ENCODE peak calls at places on chromosomes 11 and 22, in seven cellular contexts. One of them, this sample, is unnamed.
A peak's percentile ranks its signal among the peaks of the same experiment; 100 is the strongest.

GRCh38 chr22:39629851-39630250 is 59.3 kb downstream of the CACNA1I start:
- DNase-seq in cardiac muscle cell: no peak
- DNase-seq in uterus: no peak
- DNase-seq in mammary epithelial cell: no peak
- DNase-seq in IMR-90: no peak
- DNase-seq in SK-N-SH: no peak
- DNase-seq in body of pancreas: no peak
- DNase-seq in this sample: no peak

GRCh38 chr11:80596291-80596810 is 1155.5 kb upstream of the TENM4 start:
- DNase-seq in cardiac muscle cell: no peak
- DNase-seq in uterus: no peak
- DNase-seq in mammary epithelial cell: no peak
- DNase-seq in IMR-90: peak; percentile 4
- DNase-seq in body of pancreas: no peak
- DNase-seq in SK-N-SH: no peak
- DNase-seq in this sample: no peak

GRCh38 chr11:107018274-107018901 is at the start of gene GUCY1A2:
- DNase-seq in cardiac muscle cell: peak; percentile 50
- DNase-seq in mammary epithelial cell: no peak
- DNase-seq in uterus: peak; percentile 40
- DNase-seq in SK-N-SH: peak; percentile 62
- DNase-seq in body of pancreas: peak; percentile 14
- DNase-seq in IMR-90: no peak
- DNase-seq in this sample: peak; percentile 74

GRCh38 chr22:45478108-45478771 is 24.4 kb upstream of the FBLN1 start:
- DNase-seq in IMR-90: peak; percentile 96
- DNase-seq in SK-N-SH: no peak
- DNase-seq in uterus: no peak
- DNase-seq in body of pancreas: no peak
- DNase-seq in cardiac muscle cell: peak; percentile 30
- DNase-seq in mammary epithelial cell: no peak
- DNase-seq in this sample: no peak

GRCh38 chr11:115848080-115848479 is 343.9 kb upstream of the CADM1 start:
- DNase-seq in SK-N-SH: no peak
- DNase-seq in IMR-90: no peak
- DNase-seq in cardiac muscle cell: no peak
- DNase-seq in body of pancreas: no peak
- DNase-seq in uterus: no peak
- DNase-seq in mammary epithelial cell: no peak
- DNase-seq in this sample: no peak

GRCh38 chr22:35540600-35541253 is at the start of gene RASD2:
- DNase-seq in uterus: peak; percentile 60
- DNase-seq in cardiac muscle cell: peak; percentile 31
- DNase-seq in body of pancreas: peak; percentile 28
- DNase-seq in mammary epithelial cell: peak; percentile 40
- DNase-seq in IMR-90: peak; percentile 19
- DNase-seq in SK-N-SH: no peak
- DNase-seq in this sample: peak; percentile 73

GRCh38 chr22:50180727-50181521 is 4.8 kb upstream of the TRABD start:
- DNase-seq in uterus: peak; percentile 11
- DNase-seq in SK-N-SH: no peak
- DNase-seq in cardiac muscle cell: no peak
- DNase-seq in mammary epithelial cell: no peak
- DNase-seq in IMR-90: no peak
- DNase-seq in body of pancreas: peak; percentile 16
- DNase-seq in this sample: no peak

GRCh38 chr11:76656571-76657081 is 13.9 kb downstream of the LRRC32 start:
- DNase-seq in uterus: no peak
- DNase-seq in cardiac muscle cell: peak; percentile 42
- DNase-seq in mammary epithelial cell: no peak
- DNase-seq in IMR-90: no peak
- DNase-seq in SK-N-SH: peak; percentile 25
- DNase-seq in body of pancreas: no peak
- DNase-seq in this sample: no peak

GRCh38 chr11:82250047-82250446 is 483.6 kb downstream of the FAM181B start:
- DNase-seq in body of pancreas: no peak
- DNase-seq in uterus: no peak
- DNase-seq in IMR-90: no peak
- DNase-seq in SK-N-SH: no peak
- DNase-seq in cardiac muscle cell: no peak
- DNase-seq in mammary epithelial cell: no peak
- DNase-seq in this sample: no peak

GRCh38 chr22:43529954-43530863 is 118.4 kb downstream of the MPPED1 start:
- DNase-seq in mammary epithelial cell: no peak
- DNase-seq in cardiac muscle cell: no peak
- DNase-seq in body of pancreas: no peak
- DNase-seq in IMR-90: no peak
- DNase-seq in uterus: no peak
- DNase-seq in SK-N-SH: no peak
- DNase-seq in this sample: no peak

GRCh38 chr11:36657610-36658225 is 59.7 kb upstream of the RAG2 start:
- DNase-seq in cardiac muscle cell: no peak
- DNase-seq in body of pancreas: no peak
- DNase-seq in mammary epithelial cell: no peak
- DNase-seq in SK-N-SH: no peak
- DNase-seq in uterus: no peak
- DNase-seq in IMR-90: peak; percentile 13
- DNase-seq in this sample: peak; percentile 67

GRCh38 chr22:22888509-22889353 is 1.1 kb downstream of the IGLL5 start:
- DNase-seq in cardiac muscle cell: no peak
- DNase-seq in SK-N-SH: no peak
- DNase-seq in IMR-90: no peak
- DNase-seq in mammary epithelial cell: no peak
- DNase-seq in uterus: no peak
- DNase-seq in body of pancreas: no peak
- DNase-seq in this sample: no peak

GRCh38 chr11:350723-351255 is 18.5 kb upstream of the B4GALNT4 start:
- DNase-seq in body of pancreas: no peak
- DNase-seq in mammary epithelial cell: peak; percentile 87
- DNase-seq in cardiac muscle cell: no peak
- DNase-seq in SK-N-SH: no peak
- DNase-seq in uterus: peak; percentile 14
- DNase-seq in IMR-90: no peak
- DNase-seq in this sample: no peak

GRCh38 chr22:27990879-27991278 is 71.8 kb upstream of the PITPNB start:
- DNase-seq in IMR-90: peak; percentile 8
- DNase-seq in body of pancreas: peak; percentile 28
- DNase-seq in SK-N-SH: peak; percentile 72
- DNase-seq in cardiac muscle cell: peak; percentile 63
- DNase-seq in mammary epithelial cell: no peak
- DNase-seq in uterus: peak; percentile 50
- DNase-seq in this sample: peak; percentile 33

GRCh38 chr11:95577716-95578460 is 211.7 kb downstream of the FAM76B start:
- DNase-seq in SK-N-SH: no peak
- DNase-seq in IMR-90: peak; percentile 83
- DNase-seq in mammary epithelial cell: peak; percentile 89
- DNase-seq in uterus: no peak
- DNase-seq in cardiac muscle cell: peak; percentile 52
- DNase-seq in body of pancreas: no peak
- DNase-seq in this sample: no peak

GRCh38 chr11:129866328-129866727 is 29.1 kb downstream of the NFRKB start:
- DNase-seq in uterus: no peak
- DNase-seq in IMR-90: no peak
- DNase-seq in cardiac muscle cell: no peak
- DNase-seq in body of pancreas: no peak
- DNase-seq in SK-N-SH: no peak
- DNase-seq in mammary epithelial cell: no peak
- DNase-seq in this sample: no peak

GRCh38 chr11:115630109-115630700 is 126.0 kb upstream of the CADM1 start:
- DNase-seq in SK-N-SH: peak; percentile 71
- DNase-seq in IMR-90: no peak
- DNase-seq in uterus: no peak
- DNase-seq in mammary epithelial cell: no peak
- DNase-seq in cardiac muscle cell: no peak
- DNase-seq in body of pancreas: no peak
- DNase-seq in this sample: no peak

GRCh38 chr11:106152013-106152412 is 74.6 kb downstream of the AASDHPPT start:
- DNase-seq in IMR-90: peak; percentile 17
- DNase-seq in body of pancreas: peak; percentile 38
- DNase-seq in cardiac muscle cell: peak; percentile 57
- DNase-seq in uterus: no peak
- DNase-seq in mammary epithelial cell: peak; percentile 82
- DNase-seq in SK-N-SH: no peak
- DNase-seq in this sample: no peak

GRCh38 chr11:6438979-6439571 is 1.7 kb downstream of the HPX start:
- DNase-seq in cardiac muscle cell: peak; percentile 69
- DNase-seq in IMR-90: peak; percentile 59
- DNase-seq in SK-N-SH: peak; percentile 64
- DNase-seq in body of pancreas: peak; percentile 67
- DNase-seq in mammary epithelial cell: peak; percentile 41
- DNase-seq in uterus: no peak
- DNase-seq in this sample: peak; percentile 75

GRCh38 chr11:5380740-5381342 is 2.8 kb upstream of the OR51M1 start:
- DNase-seq in body of pancreas: peak; percentile 31
- DNase-seq in uterus: no peak
- DNase-seq in SK-N-SH: peak; percentile 40
- DNase-seq in cardiac muscle cell: peak; percentile 78
- DNase-seq in IMR-90: peak; percentile 77
- DNase-seq in mammary epithelial cell: peak; percentile 35
- DNase-seq in this sample: peak; percentile 61

GRCh38 chr11:116782728-116783127 is 5.1 kb downstream of the ZPR1 start:
- DNase-seq in body of pancreas: no peak
- DNase-seq in SK-N-SH: no peak
- DNase-seq in mammary epithelial cell: peak; percentile 20
- DNase-seq in uterus: no peak
- DNase-seq in cardiac muscle cell: peak; percentile 76
- DNase-seq in IMR-90: peak; percentile 50
- DNase-seq in this sample: no peak

GRCh38 chr11:119594639-119595249 is 134.3 kb downstream of the NECTIN1 start:
- DNase-seq in IMR-90: peak; percentile 87
- DNase-seq in cardiac muscle cell: peak; percentile 76
- DNase-seq in mammary epithelial cell: peak; percentile 31
- DNase-seq in uterus: peak; percentile 30
- DNase-seq in body of pancreas: no peak
- DNase-seq in SK-N-SH: no peak
- DNase-seq in this sample: no peak

GRCh38 chr11:65479184-65480145 is 19.4 kb upstream of the MALAT1 start:
- DNase-seq in uterus: peak; percentile 72
- DNase-seq in cardiac muscle cell: peak; percentile 92
- DNase-seq in body of pancreas: peak; percentile 84
- DNase-seq in SK-N-SH: peak; percentile 60
- DNase-seq in IMR-90: peak; percentile 95
- DNase-seq in mammary epithelial cell: peak; percentile 72
- DNase-seq in this sample: peak; percentile 42

GRCh38 chr11:60913793-60914619 is at the start of gene TMEM109:
- DNase-seq in mammary epithelial cell: peak; percentile 84
- DNase-seq in SK-N-SH: peak; percentile 94
- DNase-seq in cardiac muscle cell: peak; percentile 92
- DNase-seq in IMR-90: peak; percentile 86
- DNase-seq in body of pancreas: peak; percentile 90
- DNase-seq in uterus: peak; percentile 87
- DNase-seq in this sample: peak; percentile 99

GRCh38 chr22:42414565-42415298 is 17.5 kb downstream of the NFAM1 start:
- DNase-seq in body of pancreas: no peak
- DNase-seq in SK-N-SH: no peak
- DNase-seq in uterus: no peak
- DNase-seq in IMR-90: no peak
- DNase-seq in cardiac muscle cell: peak; percentile 34
- DNase-seq in mammary epithelial cell: no peak
- DNase-seq in this sample: no peak
- H3K27ac ChIP-seq in body of pancreas: no peak overlapping the region
- H3K27ac ChIP-seq in SK-N-SH: no peak overlapping the region
- H3K27ac ChIP-seq in uterus: no peak overlapping the region
- H3K27ac ChIP-seq in IMR-90: no peak overlapping the region
- H3K27ac ChIP-seq in cardiac muscle cell: peak overlapping the region; percentile 81
- H3K27ac ChIP-seq in mammary epithelial cell: no peak overlapping the region
- H3K27ac ChIP-seq in this sample: no peak overlapping the region

DNA sequence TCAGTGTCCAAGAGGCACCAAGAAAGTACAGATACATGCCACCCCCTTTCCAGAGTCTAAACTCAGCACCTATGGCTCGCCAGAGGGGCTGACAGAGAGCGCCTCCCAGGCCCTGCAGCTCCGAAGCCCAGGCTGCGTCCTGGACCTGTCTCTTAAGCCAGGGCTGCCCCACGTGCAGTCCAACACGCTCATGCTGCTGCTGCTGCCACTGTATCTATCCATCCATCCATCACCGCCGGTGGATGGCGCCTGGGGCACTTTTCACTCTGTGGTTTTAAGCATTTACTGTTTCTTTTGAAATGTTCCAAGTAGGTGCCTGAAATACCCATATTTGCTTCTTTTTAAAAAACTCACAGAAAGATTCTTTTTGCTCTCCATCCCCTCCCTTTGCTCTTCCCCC is 41.8 kb downstream of the MACROD1 start:
- DNase-seq in SK-N-SH: peak; percentile 82
- DNase-seq in uterus: no peak
- DNase-seq in body of pancreas: no peak
- DNase-seq in cardiac muscle cell: no peak
- DNase-seq in mammary epithelial cell: peak; percentile 15
- DNase-seq in IMR-90: no peak
- DNase-seq in this sample: peak; percentile 37
- TF ChIP-seq CTCF in SK-N-SH: no peak
- TF ChIP-seq CTCF in uterus: no peak
- TF ChIP-seq CTCF in body of pancreas: no peak
- TF ChIP-seq CTCF in cardiac muscle cell: no peak
- TF ChIP-seq CTCF in mammary epithelial cell: no peak
- TF ChIP-seq CTCF in IMR-90: no peak
- TF ChIP-seq CTCF in this sample: no peak

GRCh38 chr22:17607891-17608521 is 20.5 kb downstream of the ATP6V1E1 start:
- DNase-seq in uterus: no peak
- DNase-seq in cardiac muscle cell: no peak
- DNase-seq in body of pancreas: no peak
- DNase-seq in IMR-90: peak; percentile 10
- DNase-seq in mammary epithelial cell: no peak
- DNase-seq in SK-N-SH: no peak
- DNase-seq in this sample: no peak

GRCh38 chr22:17601031-17601430 is 27.5 kb downstream of the ATP6V1E1 start:
- DNase-seq in mammary epithelial cell: no peak
- DNase-seq in uterus: no peak
- DNase-seq in cardiac muscle cell: no peak
- DNase-seq in body of pancreas: no peak
- DNase-seq in IMR-90: no peak
- DNase-seq in SK-N-SH: peak; percentile 18
- DNase-seq in this sample: no peak

GRCh38 chr22:17612057-17612456 is 16.5 kb downstream of the ATP6V1E1 start:
- DNase-seq in mammary epithelial cell: no peak
- DNase-seq in SK-N-SH: no peak
- DNase-seq in cardiac muscle cell: no peak
- DNase-seq in body of pancreas: no peak
- DNase-seq in IMR-90: peak; percentile 57
- DNase-seq in uterus: no peak
- DNase-seq in this sample: no peak

DNA sequence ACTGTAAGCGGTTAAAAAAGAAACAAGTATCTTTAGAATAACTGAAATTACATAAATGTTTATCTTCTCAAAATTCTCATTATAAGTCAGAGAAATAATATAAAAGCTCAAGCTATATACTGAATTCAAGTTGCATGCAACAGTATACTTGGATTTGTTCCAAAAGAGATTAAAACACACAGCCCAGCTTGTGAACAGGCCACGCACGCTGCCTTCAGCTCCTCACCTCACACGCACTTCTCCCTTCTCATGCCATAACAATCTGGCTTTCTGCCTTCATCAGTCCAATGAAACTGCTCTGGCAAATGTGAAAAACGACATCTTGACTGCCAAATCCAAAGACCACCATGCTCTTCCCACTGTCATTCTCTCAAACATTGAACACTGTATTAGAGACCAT is 22.1 kb downstream of the ATP6V1E1 start:
- DNase-seq in uterus: no peak
- DNase-seq in cardiac muscle cell: peak; percentile 78
- DNase-seq in body of pancreas: no peak
- DNase-seq in IMR-90: peak; percentile 65
- DNase-seq in mammary epithelial cell: no peak
- DNase-seq in SK-N-SH: peak; percentile 42
- DNase-seq in this sample: peak; percentile 22
- H3K27ac ChIP-seq in uterus: no peak overlapping the region
- H3K27ac ChIP-seq in cardiac muscle cell: peak overlapping the region; percentile 58
- H3K27ac ChIP-seq in body of pancreas: no peak overlapping the region
- H3K27ac ChIP-seq in IMR-90: no peak overlapping the region
- H3K27ac ChIP-seq in mammary epithelial cell: no peak overlapping the region
- H3K27ac ChIP-seq in SK-N-SH: no peak overlapping the region
- H3K27ac ChIP-seq in this sample: no peak overlapping the region

GRCh38 chr11:1917523-1918435 is 1.7 kb upstream of the TNNT3 start:
- DNase-seq in uterus: peak; percentile 41
- DNase-seq in cardiac muscle cell: no peak
- DNase-seq in IMR-90: no peak
- DNase-seq in SK-N-SH: peak; percentile 59
- DNase-seq in mammary epithelial cell: no peak
- DNase-seq in body of pancreas: no peak
- DNase-seq in this sample: no peak
- TF ChIP-seq CTCF in uterus: no peak
- TF ChIP-seq CTCF in cardiac muscle cell: peak; percentile 32
- TF ChIP-seq CTCF in IMR-90: no peak
- TF ChIP-seq CTCF in SK-N-SH: peak; percentile 41
- TF ChIP-seq CTCF in mammary epithelial cell: no peak
- TF ChIP-seq CTCF in body of pancreas: peak; percentile 72
- TF ChIP-seq CTCF in this sample: peak; percentile 20

This sample was measured in A673.